ENCODE peak calls at places on chromosomes 6 and 20, in six cellular contexts. H is iPS-NIHi11, X is body of pancreas, J is hepatocyte, L is H54, A is neuronal stem cell. E is an unnamed sample.

GRCh38 chr6:129248976-129249375 is 366.0 kb downstream of the LAMA2 start:
- DNase-seq in H (no peak), X (no peak), J (no peak), L (no peak), A (no peak), E (no peak)

GRCh38 chr20:54320148-54320607 is 112.3 kb downstream of the PFDN4 start:
- DNase-seq in H (peak), X (no peak), J (no peak), L (no peak), A (no peak), E (no peak)

GRCh38 chr6:4647414-4648365 is 128.5 kb upstream of the CDYL start:
- DNase-seq in H (peak), X (peak), J (peak), L (peak), A (peak), E (peak)

GRCh38 chr20:57514273-57514751 is 10.6 kb downstream of the CTCFL start:
- DNase-seq in H (peak), X (peak), J (peak), L (peak), A (peak), E (peak)

GRCh38 chr20:23349338-23350006 is 1.1 kb upstream of the NXT1 start:
- DNase-seq in H (peak), X (no peak), J (no peak), L (no peak), A (no peak), E (no peak)

GRCh38 chr6:42694586-42694985 is 27.8 kb downstream of the PRPH2 start:
- DNase-seq in H (no peak), X (no peak), J (no peak), L (peak), A (no peak), E (no peak)

GRCh38 chr20:14925286-14925685 is 587.9 kb upstream of the FLRT3 start:
- DNase-seq in H (no peak), X (no peak), J (no peak), L (no peak), A (no peak), E (no peak)

GRCh38 chr20:35302421-35303335 is 10.5 kb upstream of the FAM83C start:
- DNase-seq in H (no peak), X (no peak), J (peak), L (no peak), A (no peak), E (no peak)

GRCh38 chr6:34284563-34285545 is 36.0 kb upstream of the SMIM29 start:
- DNase-seq in H (no peak), X (peak), J (no peak), L (no peak), A (no peak), E (no peak)

GRCh38 chr6:36443951-36444428 is 1.2 kb downstream of the KCTD20 start:
- DNase-seq in H (peak), X (no peak), J (peak), L (peak), A (no peak), E (no peak)

GRCh38 chr20:63940071-63940471 is 16.1 kb downstream of the UCKL1 start:
- DNase-seq in H (no peak), X (no peak), J (no peak), L (no peak), A (no peak), E (no peak)

GRCh38 chr6:42745083-42745637 is 743 bp downstream of the TBCC start:
- DNase-seq in H (peak), X (peak), J (no peak), L (no peak), A (peak), E (no peak)

GRCh38 chr6:41477572-41477971 is 68.6 kb upstream of the FOXP4 start:
- DNase-seq in H (no peak), X (no peak), J (no peak), L (no peak), A (no peak), E (no peak)

GRCh38 chr20:25471020-25471419 is 63.5 kb downstream of the GINS1 start:
- DNase-seq in H (no peak), X (no peak), J (no peak), L (no peak), A (no peak), E (no peak)

GRCh38 chr6:63887011-63887751 is 251.6 kb downstream of the PHF3 start:
- DNase-seq in H (no peak), X (no peak), J (no peak), L (no peak), A (no peak), E (no peak)

GRCh38 chr20:20241966-20242365 is 125.9 kb upstream of the INSM1 start:
- DNase-seq in H (no peak), X (no peak), J (no peak), L (no peak), A (no peak), E (no peak)

GRCh38 chr6:36657942-36658544 is 20.5 kb upstream of the CDKN1A start:
- DNase-seq in H (no peak), X (no peak), J (no peak), L (no peak), A (no peak), E (no peak)

GRCh38 chr6:10487668-10488327 is 33.4 kb upstream of the GCNT2 start:
- DNase-seq in H (no peak), X (no peak), J (no peak), L (no peak), A (no peak), E (no peak)

GRCh38 chr20:21100590-21101452 is 5.3 kb downstream of the LINC00237 start:
- DNase-seq in H (peak), X (no peak), J (no peak), L (no peak), A (peak), E (no peak)

GRCh38 chr20:31862157-31862470 is 8.2 kb downstream of the DUSP15 start:
- DNase-seq in H (no peak), X (no peak), J (no peak), L (no peak), A (no peak), E (no peak)

GRCh38 chr6:166025149-166025898 is 142.3 kb downstream of the TBXT start:
- DNase-seq in H (no peak), X (no peak), J (no peak), L (no peak), A (no peak), E (no peak)

GRCh38 chr6:25713802-25714201 is 40.7 kb upstream of the SLC17A4 start:
- DNase-seq in H (no peak), X (no peak), J (no peak), L (no peak), A (no peak), E (no peak)

GRCh38 chr6:163725008-163725941 is 310.8 kb downstream of the QKI start:
- DNase-seq in H (no peak), X (no peak), J (no peak), L (no peak), A (no peak), E (no peak)

GRCh38 chr6:36858407-36858981 is 16.1 kb downstream of the PPIL1 start:
- DNase-seq in H (peak), X (peak), J (no peak), L (no peak), A (no peak), E (peak)

GRCh38 chr6:81753709-81754678 is 1.5 kb upstream of the TENT5A start:
- DNase-seq in H (peak), X (peak), J (peak), L (peak), A (peak), E (peak)

GRCh38 chr6:164151161-164151728 is 736.7 kb downstream of the QKI start:
- DNase-seq in H (no peak), X (no peak), J (no peak), L (no peak), A (peak), E (peak)

GRCh38 chr6:139568956-139569538 is 194.6 kb upstream of the CITED2 start:
- DNase-seq in H (no peak), X (no peak), J (no peak), L (peak), A (no peak), E (no peak)

GRCh38 chr6:7389451-7390217 is at the start of the genes CAGE1 and RIOK1:
- DNase-seq in H (peak), X (peak), J (peak), L (peak), A (peak), E (peak)

GRCh38 chr20:62822788-62823651 is 6.2 kb downstream of the COL9A3 start:
- DNase-seq in H (peak), X (peak), J (peak), L (no peak), A (no peak), E (no peak)

GRCh38 chr6:112004397-112005341 is 49.2 kb upstream of the CCN6 start:
- DNase-seq in H (no peak), X (no peak), J (no peak), L (no peak), A (no peak), E (no peak)

E was measured in prostate gland.